ENCODE peak calls at places on chromosomes 2 and 18, in seven cellular contexts. Z is stomach, W is IMR-90, H is suprapubic skin, E is spleen, N is A549, P is uterus. J is an unnamed sample.

GRCh38 chr2:137947714-137948336 is 16.4 kb upstream of the HNMT start:
- DNase-seq in P (peak; percentile 67), E (no peak), W (peak; percentile 79), Z (peak; percentile 78), H (peak; percentile 66), N (peak; percentile 81), J (peak; percentile 22)

GRCh38 chr2:101710690-101711318 is 13.3 kb downstream of the MAP4K4 start:
- DNase-seq in P (no peak), E (no peak), Z (no peak), H (no peak), N (no peak), W (peak; percentile 65), J (no peak)

GRCh38 chr2:213159768-213160167 is 8.4 kb upstream of the IKZF2 start:
- DNase-seq in E (no peak), W (no peak), P (no peak), H (no peak), N (no peak), Z (no peak), J (no peak)

GRCh38 chr2:159557437-159558034 is 58.8 kb downstream of the BAZ2B start:
- DNase-seq in N (peak; percentile 39), Z (no peak), W (peak; percentile 8), P (no peak), E (no peak), H (no peak), J (no peak)

GRCh38 chr18:5527603-5528002 is 16.2 kb downstream of the EPB41L3 start:
- DNase-seq in W (peak; percentile 86), H (no peak), N (no peak), P (no peak), E (no peak), Z (no peak), J (peak; percentile 29)

GRCh38 chr2:235003096-235003775 is 51.4 kb downstream of the SH3BP4 start:
- DNase-seq in P (no peak), H (no peak), E (peak; percentile 72), W (no peak), Z (no peak), N (no peak), J (no peak)

GRCh38 chr2:31578316-31578715 is 2.4 kb downstream of the SRD5A2 start:
- DNase-seq in W (no peak), N (no peak), E (no peak), Z (no peak), P (no peak), H (no peak), J (no peak)

GRCh38 chr2:190506666-190507065 is 27.9 kb downstream of the NEMP2 start:
- DNase-seq in H (no peak), P (no peak), E (no peak), W (no peak), N (no peak), Z (no peak), J (no peak)

GRCh38 chr2:146544701-146545100 is 1300.1 kb upstream of the ACVR2A start:
- DNase-seq in H (no peak), E (no peak), W (peak; percentile 42), P (no peak), N (no peak), Z (no peak), J (no peak)

GRCh38 chr2:232444409-232445148 is 11.4 kb upstream of the ALPI start:
- DNase-seq in W (peak; percentile 50), E (no peak), H (no peak), P (no peak), N (peak; percentile 85), Z (peak; percentile 57), J (no peak)

GRCh38 chr2:35410431-35411061 is 945.0 kb upstream of the CRIM1 start:
- DNase-seq in N (peak; percentile 61), E (peak; percentile 74), P (peak; percentile 19), Z (peak; percentile 45), W (peak; percentile 29), H (no peak), J (no peak)

GRCh38 chr18:25832008-25832604 is 258.3 kb downstream of the SS18 start:
- DNase-seq in H (no peak), E (no peak), N (peak; percentile 31), P (peak; percentile 28), Z (peak; percentile 55), W (peak; percentile 61), J (peak; percentile 12)

GRCh38 chr18:56598422-56598821 is 40.0 kb downstream of the TXNL1 start:
- DNase-seq in Z (no peak), H (no peak), N (no peak), E (no peak), W (no peak), P (no peak), J (no peak)

GRCh38 chr2:122433123-122433754 is 677.8 kb downstream of the TSN start:
- DNase-seq in P (no peak), E (no peak), N (peak; percentile 2), W (no peak), H (no peak), Z (no peak), J (no peak)

GRCh38 chr18:76384114-76384790 is 110.8 kb downstream of the ZNF516 start:
- DNase-seq in E (no peak), N (no peak), H (no peak), Z (no peak), P (peak; percentile 11), W (no peak), J (no peak)

GRCh38 chr18:2979871-2980606 is 32.9 kb downstream of the LPIN2 start:
- DNase-seq in H (no peak), N (peak; percentile 27), Z (no peak), W (no peak), P (no peak), E (no peak), J (no peak)

GRCh38 chr18:2978626-2979025 is 34.3 kb downstream of the LPIN2 start:
- DNase-seq in N (peak; percentile 48), P (no peak), H (no peak), Z (no peak), E (no peak), W (peak; percentile 91), J (no peak)

GRCh38 chr18:2981212-2981728 is 31.7 kb downstream of the LPIN2 start:
- DNase-seq in N (peak; percentile 86), H (no peak), W (peak; percentile 95), P (no peak), Z (no peak), E (no peak), J (no peak)

GRCh38 chr18:2979027-2979570 is 33.8 kb downstream of the LPIN2 start:
- DNase-seq in H (no peak), E (no peak), Z (no peak), P (no peak), N (no peak), W (peak; percentile 88), J (no peak)

GRCh38 chr18:2980607-2980923 is 32.4 kb downstream of the LPIN2 start:
- DNase-seq in P (no peak), N (no peak), W (no peak), E (no peak), H (no peak), Z (no peak), J (no peak)
- TF ChIP-seq POLR2A in P (no peak), N (no peak), W (no peak), E (no peak), H (no peak), Z (no peak), J (no peak)

GRCh38 chr2:134327367-134327766 is 73.5 kb downstream of the MGAT5 start:
- DNase-seq in H (no peak), E (no peak), W (peak; percentile 68), N (no peak), Z (no peak), P (no peak), J (no peak)
- H3K9me3 ChIP-seq in H (no peaks in the 10 kb centered on the region), E (peaks cover 4% of the 10 kb centered on the region), W (peaks cover 2% of the 10 kb centered on the region), N (no peaks in the 10 kb centered on the region), Z (no peaks in the 10 kb centered on the region), P (no peaks in the 10 kb centered on the region), J (no peaks in the 10 kb centered on the region)

GRCh38 chr2:203238711-203239526 is at the start of gene CYP20A1:
- DNase-seq in P (peak; percentile 98), N (peak; percentile 95), H (peak; percentile 96), Z (peak; percentile 97), E (peak; percentile 100), W (peak; percentile 94), J (peak; percentile 90)
- TF ChIP-seq CTCF in P (peak; percentile 28), N (peak; percentile 33), H (peak; percentile 55), Z (no peak), E (peak; percentile 15), W (peak; percentile 43), J (peak; percentile 55)

GRCh38 chr2:68294913-68295312 is 24.8 kb downstream of the CNRIP1 start:
- DNase-seq in Z (no peak), W (no peak), P (no peak), N (no peak), E (no peak), H (no peak), J (no peak)
- TF ChIP-seq POLR2A in Z (no peak), W (no peak), P (no peak), N (no peak), E (no peak), H (no peak), J (no peak)

DNA sequence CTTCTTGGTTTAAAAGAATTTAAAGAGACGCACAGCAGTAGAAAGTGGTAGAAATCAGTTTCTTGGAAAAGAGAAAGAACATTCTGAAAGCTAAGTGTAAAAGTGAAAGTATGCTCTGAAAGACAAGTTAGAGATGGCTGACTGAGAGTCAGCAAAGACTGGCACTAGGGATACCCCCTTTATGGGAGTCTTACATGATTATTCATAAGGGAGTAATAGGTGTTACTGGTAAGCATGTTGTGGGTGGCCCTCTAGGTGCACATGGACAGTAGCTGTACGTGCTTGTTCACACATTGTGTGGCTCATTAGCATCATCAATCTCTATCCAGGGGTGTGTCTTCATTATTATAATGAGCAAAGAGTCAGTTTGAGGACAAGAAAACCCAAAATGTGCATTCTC is 816.2 kb downstream of the CBLN2 start:
- DNase-seq in W (no peak), N (no peak), H (no peak), Z (no peak), E (no peak), P (no peak), J (no peak)
- H3K9me3 ChIP-seq in W (peaks cover 5% of the 10 kb centered on the region), N (no peaks in the 10 kb centered on the region), H (no peaks in the 10 kb centered on the region), Z (no peaks in the 10 kb centered on the region), E (no peaks in the 10 kb centered on the region), P (no peaks in the 10 kb centered on the region), J (no peaks in the 10 kb centered on the region)

J was measured in gastrocnemius medialis.